ENCODE peak calls at places on chromosome 15, in four cellular contexts. X, R, C and O are unnamed samples.

GRCh38 chr15:101775136-101775535 is 28.2 kb upstream of the OR4F6 start:
- DNase-seq in X (no peak), R (no peak), C (no peak), O (no peak)

GRCh38 chr15:99732711-99733267 is 448 bp downstream of the LYSMD4 start:
- DNase-seq in X (peak), R (peak), C (no peak), O (no peak)

GRCh38 chr15:63065262-63066234 is 23.0 kb downstream of the TPM1 start:
- DNase-seq in X (no peak), R (no peak), C (no peak), O (no peak)

GRCh38 chr15:41969851-41970431 is 2.4 kb downstream of the EHD4 start:
- DNase-seq in X (no peak), R (no peak), C (no peak), O (no peak)

GRCh38 chr15:100174532-100174931 is 167.2 kb downstream of the ADAMTS17 start:
- DNase-seq in X (no peak), R (no peak), C (no peak), O (no peak)

GRCh38 chr15:62147149-62148013 is 17.7 kb downstream of the C2CD4B start:
- DNase-seq in X (no peak), R (no peak), C (no peak), O (no peak)

GRCh38 chr15:74773731-74774252 is 8.1 kb upstream of the CSK start:
- DNase-seq in X (no peak), R (no peak), C (peak), O (no peak)

GRCh38 chr15:100958326-100959065 is 39.3 kb downstream of the LRRK1 start:
- DNase-seq in X (no peak), R (no peak), C (no peak), O (no peak)

GRCh38 chr15:50261979-50262378 is 3.5 kb downstream of the HDC start:
- DNase-seq in X (no peak), R (peak), C (no peak), O (no peak)

GRCh38 chr15:31828594-31828993 is 201.7 kb upstream of the CHRNA7 start:
- DNase-seq in X (no peak), R (no peak), C (no peak), O (no peak)

GRCh38 chr15:49122541-49123062 is 32.8 kb downstream of the COPS2 start:
- DNase-seq in X (no peak), R (no peak), C (no peak), O (no peak)

GRCh38 chr15:66702770-66703539 is 919 bp downstream of the SMAD6 start:
- DNase-seq in X (peak), R (no peak), C (no peak), O (peak)

GRCh38 chr15:45276851-45277250 is 24.8 kb downstream of the SLC28A2 start:
- DNase-seq in X (peak), R (peak), C (peak), O (peak)

GRCh38 chr15:38531509-38531908 is 33.1 kb downstream of the RASGRP1 start:
- DNase-seq in X (no peak), R (no peak), C (no peak), O (no peak)

GRCh38 chr15:41056810-41057209 is 59.3 kb downstream of the INO80 start:
- DNase-seq in X (no peak), R (no peak), C (no peak), O (no peak)

GRCh38 chr15:92693922-92694331 is 38.4 kb upstream of the FAM174B start:
- DNase-seq in X (peak), R (peak), C (peak), O (peak)

GRCh38 chr15:48856947-48857346 is 21.0 kb upstream of the EID1 start:
- DNase-seq in X (no peak), R (no peak), C (no peak), O (no peak)

GRCh38 chr15:43932036-43932435 is 105.2 kb downstream of the WDR76 start:
- DNase-seq in X (no peak), R (no peak), C (no peak), O (no peak)

GRCh38 chr15:68818088-68818670 is 2.5 kb downstream of the ANP32A start:
- DNase-seq in X (peak), R (peak), C (peak), O (peak)

GRCh38 chr15:69909719-69910444 is 187.8 kb downstream of the TLE3 start:
- DNase-seq in X (no peak), R (peak), C (no peak), O (no peak)

GRCh38 chr15:24856397-24857093 is 98.2 kb upstream of the SNRPN start:
- DNase-seq in X (peak), R (peak), C (no peak), O (no peak)

GRCh38 chr15:43789409-43789808 is 2.7 kb upstream of the SERF2 start:
- DNase-seq in X (no peak), R (no peak), C (no peak), O (no peak)

GRCh38 chr15:40252438-40253178 is 13.7 kb downstream of the PAK6 start:
- DNase-seq in X (peak), R (no peak), C (no peak), O (peak)

GRCh38 chr15:29262738-29263137 is 6.9 kb downstream of the NSMCE3 start:
- DNase-seq in X (no peak), R (no peak), C (no peak), O (no peak)

GRCh38 chr15:89693696-89694095 is 3.1 kb downstream of the WDR93 start:
- DNase-seq in X (no peak), R (no peak), C (no peak), O (no peak)

GRCh38 chr15:49439678-49440375 is 16.8 kb downstream of the FGF7 start:
- DNase-seq in X (no peak), R (no peak), C (no peak), O (no peak)

GRCh38 chr15:85707519-85708338 is 87.0 kb downstream of the KLHL25 start:
- DNase-seq in X (peak), R (no peak), C (peak), O (no peak)

GRCh38 chr15:89998923-89999675 is 2.0 kb upstream of the ZNF710 start:
- DNase-seq in X (no peak), R (no peak), C (no peak), O (no peak)

GRCh38 chr15:39598958-39599845 is 18.3 kb downstream of the THBS1 start:
- DNase-seq in X (no peak), R (no peak), C (no peak), O (no peak)

GRCh38 chr15:43187544-43188155 is 2.4 kb downstream of the CCNDBP1 start:
- DNase-seq in X (peak), R (peak), C (peak), O (peak)

GRCh38 chr15:53872410-53872809 is 105.8 kb upstream of the UNC13C start:
- DNase-seq in X (no peak), R (no peak), C (no peak), O (no peak)

GRCh38 chr15:60594071-60594470 is 115.1 kb upstream of the ICE2 start:
- DNase-seq in X (no peak), R (no peak), C (no peak), O (no peak)

GRCh38 chr15:60477991-60478632 is 830 bp downstream of the ICE2 start:
- DNase-seq in X (peak), R (peak), C (peak), O (peak)

GRCh38 chr15:91099616-91100560 is at the start of gene SV2B:
- DNase-seq in X (peak), R (no peak), C (no peak), O (no peak)
- TF ChIP-seq JUND in X (no peak), R (no peak), C (no peak), O (no peak)

DNA sequence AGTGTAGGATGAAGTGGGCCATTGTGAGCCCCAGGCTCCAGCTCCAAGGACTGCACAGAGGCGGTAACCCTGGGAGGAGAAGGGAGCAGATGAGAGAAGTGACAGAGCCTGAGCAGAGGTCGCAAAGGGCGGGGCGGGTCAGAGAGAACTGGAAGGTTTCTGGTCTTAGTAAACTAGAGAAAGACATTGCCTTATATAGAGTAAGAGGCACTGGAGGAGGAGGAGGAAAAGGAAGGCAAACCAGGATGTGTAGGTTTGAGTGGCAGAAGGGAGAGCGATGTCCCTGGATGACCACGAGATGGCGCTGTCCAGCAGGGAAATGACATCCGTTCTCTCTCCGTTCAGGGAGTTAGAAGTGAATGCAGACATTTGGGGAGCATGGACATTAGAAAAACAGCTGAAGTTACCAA is 49.0 kb downstream of the STARD5 start:
- DNase-seq in X (peak), R (peak), C (peak), O (peak)
- TF ChIP-seq JUND in X (no peak), R (no peak), C (no peak), O (no peak)

GRCh38 chr15:33581032-33581431 is 270.3 kb downstream of the RYR3 start:
- DNase-seq in X (no peak), R (no peak), C (no peak), O (no peak)

GRCh38 chr15:33580526-33580925 is 269.8 kb downstream of the RYR3 start:
- DNase-seq in X (no peak), R (no peak), C (no peak), O (no peak)

GRCh38 chr15:33586791-33587697 is 276.3 kb downstream of the RYR3 start:
- DNase-seq in X (no peak), R (no peak), C (no peak), O (no peak)

GRCh38 chr15:33587773-33588172 is 277.0 kb downstream of the RYR3 start:
- DNase-seq in X (no peak), R (no peak), C (no peak), O (no peak)

GRCh38 chr15:33584797-33585196 is 274.0 kb downstream of the RYR3 start:
- DNase-seq in X (no peak), R (no peak), C (no peak), O (no peak)
- TF ChIP-seq JUND in X (peak), R (no peak), C (no peak), O (no peak)

DNA sequence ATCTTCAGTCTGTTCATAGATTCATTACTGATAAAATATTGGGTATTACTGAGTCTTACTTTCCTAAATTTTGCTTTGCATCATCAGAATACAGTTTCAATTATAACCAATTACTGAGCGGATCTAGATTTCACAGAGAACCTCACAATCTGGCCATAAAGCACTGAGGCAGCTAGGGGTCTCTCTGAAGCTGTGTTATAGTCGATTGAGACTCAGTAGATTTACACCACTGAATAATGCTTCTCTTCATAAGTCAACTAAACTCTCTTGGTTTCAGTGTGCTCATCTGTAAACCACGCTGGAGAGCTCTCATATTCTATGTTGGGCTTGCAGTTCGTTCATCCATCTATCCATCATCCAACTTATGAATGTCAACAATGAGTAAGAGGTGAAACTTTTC is 180.6 kb downstream of the GREM1 start:
- DNase-seq in X (no peak), R (no peak), C (no peak), O (no peak)
- TF ChIP-seq JUND in X (no peak), R (no peak), C (no peak), O (no peak)

DNA sequence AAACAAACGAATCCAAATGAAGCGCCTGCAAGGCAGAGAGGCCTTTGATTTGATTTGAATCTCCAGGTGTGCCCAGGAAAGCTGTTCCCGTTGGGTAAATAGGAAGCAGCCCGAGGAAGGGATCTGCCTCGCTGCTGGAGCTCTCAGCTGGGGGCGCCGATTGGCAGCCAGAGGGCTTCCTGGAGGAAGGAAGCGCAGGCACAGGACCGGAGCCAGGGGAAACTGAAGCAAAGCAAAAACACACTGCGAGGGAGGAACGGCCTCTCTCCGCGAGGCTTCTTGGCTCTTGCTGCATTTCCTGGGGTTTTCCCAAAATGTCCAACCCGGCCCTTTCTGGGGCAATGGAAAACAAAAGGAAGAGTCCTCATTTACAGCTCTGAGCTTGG is 80.3 kb downstream of the TMEM266 start:
- DNase-seq in X (no peak), R (no peak), C (no peak), O (no peak)
- TF ChIP-seq JUND in X (no peak), R (no peak), C (no peak), O (no peak)

GRCh38 chr15:57201578-57201977 is 174.7 kb upstream of the CGNL1 start:
- DNase-seq in X (no peak), R (no peak), C (no peak), O (no peak)

GRCh38 chr15:57203906-57204305 is 172.4 kb upstream of the CGNL1 start:
- DNase-seq in X (no peak), R (no peak), C (no peak), O (no peak)

GRCh38 chr15:57205999-57206398 is 170.3 kb upstream of the CGNL1 start:
- DNase-seq in X (no peak), R (no peak), C (no peak), O (no peak)

GRCh38 chr15:57205027-57205855 is 171.1 kb upstream of the CGNL1 start:
- DNase-seq in X (no peak), R (no peak), C (no peak), O (peak)
- TF ChIP-seq JUND in X (no peak), R (no peak), C (no peak), O (no peak)